ENCODE peak calls at places on chromosomes 12 and 14, in six cellular contexts. B is SW 1271, R is GM03348, U is H4, Y is ascending aorta, Q is NCI-H2107. S is an unnamed sample.

GRCh38 chr14:51677738-51678137 is 26.0 kb downstream of the FRMD6 start:
- DNase-seq in U (no peak), B (no peak), Y (no peak), R (no peak), Q (no peak), S (no peak)

GRCh38 chr12:31518680-31519227 is 72.2 kb downstream of the DENND5B start:
- DNase-seq in Y (no peak), Q (no peak), R (peak; percentile 85), B (peak; percentile 100), U (peak; percentile 96), S (peak; percentile 12)

GRCh38 chr12:115430636-115431035 is 746.7 kb upstream of the TBX3 start:
- DNase-seq in U (no peak), Y (no peak), B (no peak), R (no peak), Q (no peak), S (no peak)

GRCh38 chr12:124336742-124337520 is 42.0 kb downstream of the RFLNA start:
- DNase-seq in B (no peak), R (no peak), Q (no peak), Y (no peak), U (no peak), S (no peak)

GRCh38 chr12:71636704-71637115 is 26.9 kb downstream of the ZFC3H1 start:
- DNase-seq in R (peak; percentile 60), U (peak; percentile 60), B (peak; percentile 59), Q (peak; percentile 36), Y (no peak), S (peak; percentile 15)

GRCh38 chr14:100025111-100025510 is 40.1 kb upstream of the EVL start:
- DNase-seq in R (peak; percentile 44), Y (no peak), B (peak; percentile 53), Q (no peak), U (peak; percentile 31), S (peak; percentile 18)

GRCh38 chr12:51275088-51275487 is 4.9 kb upstream of the SMAGP start:
- DNase-seq in U (no peak), Q (no peak), Y (no peak), B (no peak), R (no peak), S (no peak)

GRCh38 chr14:104395941-104396681 is 183.5 kb upstream of the C14orf180 start:
- DNase-seq in R (no peak), Y (no peak), U (no peak), B (no peak), Q (peak; percentile 60), S (no peak)

GRCh38 chr14:79318371-79318770 is 892.9 kb downstream of the DIO2 start:
- DNase-seq in Q (no peak), U (peak; percentile 10), Y (no peak), R (peak; percentile 9), B (no peak), S (no peak)

GRCh38 chr14:21346532-21347135 is 37.2 kb downstream of the SUPT16H start:
- DNase-seq in B (no peak), Y (no peak), R (peak; percentile 41), Q (no peak), U (no peak), S (no peak)

GRCh38 chr12:120581998-120582397 is 796 bp upstream of the POP5 start:
- DNase-seq in U (no peak), R (no peak), Y (no peak), Q (no peak), B (no peak), S (no peak)

GRCh38 chr12:66237505-66238175 is 48.6 kb downstream of the IRAK3 start:
- DNase-seq in B (no peak), Y (no peak), Q (no peak), U (no peak), R (no peak), S (no peak)

S was measured in body of pancreas.